ENCODE peak calls at places on chromosome 10, in ten cellular contexts. U is NCI-H1105; Q is HT-29; G is NCI-H460; W is stimulated activated CD4-positive, alpha-beta T cell treated with anti-CD3 and anti-CD28 coated beads, Interleukin-1b, Interleukin-23, amount 100 ng/mL, for 4 hours; R is mucosa of descending colon; C is HCT116; Z is AG09309; T is HCEC 1CT; X is IMR-90. Y is an unnamed sample.

GRCh38 chr10:60732240-60733188 is 45.8 kb upstream of the CDK1 start:
- DNase-seq in G (no peak), U (peak), C (no peak), Q (peak), X (no peak), T (no peak), W (no peak), R (peak), Z (no peak), Y (peak)

GRCh38 chr10:15719062-15719898 is 442 bp downstream of the ITGA8 start:
- DNase-seq in U (peak), X (no peak), W (no peak), Z (no peak), C (no peak), G (no peak), R (peak), Q (no peak), T (no peak), Y (no peak)

GRCh38 chr10:97451605-97452004 is 5.6 kb downstream of the ZDHHC16 start:
- DNase-seq in U (no peak), Q (no peak), R (no peak), C (no peak), Z (no peak), T (no peak), G (no peak), W (no peak), X (no peak), Y (no peak)

GRCh38 chr10:16765532-16766365 is 51.5 kb downstream of the RSU1 start:
- DNase-seq in W (no peak), U (no peak), T (no peak), C (no peak), G (no peak), Z (no peak), Q (no peak), R (no peak), X (no peak), Y (no peak)

GRCh38 chr10:21531164-21531563 is 2.9 kb upstream of the MLLT10 start:
- DNase-seq in X (peak), Q (no peak), W (no peak), Z (no peak), G (no peak), T (peak), U (no peak), C (no peak), R (no peak), Y (no peak)

GRCh38 chr10:77742172-77742571 is 104.6 kb upstream of the KCNMA1 start:
- DNase-seq in X (no peak), U (no peak), Z (no peak), W (no peak), Q (no peak), R (no peak), G (no peak), T (no peak), C (no peak), Y (no peak)

GRCh38 chr10:111126073-111126472 is 49.2 kb downstream of the ADRA2A start:
- DNase-seq in U (no peak), R (no peak), Q (no peak), C (no peak), W (no peak), X (no peak), G (no peak), Z (no peak), T (peak), Y (no peak)

GRCh38 chr10:127332631-127333030 is 136.2 kb upstream of the INSYN2A start:
- DNase-seq in R (no peak), T (no peak), W (no peak), G (no peak), Z (no peak), C (no peak), X (no peak), Q (no peak), U (no peak), Y (no peak)

GRCh38 chr10:521261-521660 is 168.2 kb downstream of the DIP2C start:
- DNase-seq in X (no peak), T (no peak), Q (no peak), R (no peak), W (no peak), U (no peak), G (no peak), Z (no peak), C (no peak), Y (no peak)

GRCh38 chr10:3397231-3397630 is 224.6 kb upstream of the PITRM1 start:
- DNase-seq in Q (peak), Z (no peak), X (peak), U (no peak), G (no peak), R (no peak), W (no peak), C (no peak), T (no peak), Y (no peak)

GRCh38 chr10:5565671-5566581 is 41.2 kb downstream of the CALML3 start:
- DNase-seq in W (no peak), X (peak), Z (peak), R (no peak), C (no peak), T (peak), G (no peak), Q (no peak), U (no peak), Y (no peak)

GRCh38 chr10:110534571-110534970 is 32.9 kb upstream of the SMC3 start:
- DNase-seq in G (no peak), U (no peak), R (no peak), W (no peak), C (no peak), T (no peak), Q (no peak), Z (no peak), X (no peak), Y (no peak)

GRCh38 chr10:61159253-61159652 is 215.3 kb upstream of the RHOBTB1 start:
- DNase-seq in X (peak), Z (no peak), C (no peak), U (no peak), R (no peak), T (peak), W (no peak), Q (no peak), G (no peak), Y (no peak)

GRCh38 chr10:62637249-62638061 is 167.1 kb upstream of the ADO start:
- DNase-seq in W (peak), C (no peak), Z (no peak), T (peak), Q (no peak), G (no peak), U (no peak), X (peak), R (peak), Y (peak)

GRCh38 chr10:120473593-120473992 is 16.6 kb downstream of the PLPP4 start:
- DNase-seq in X (no peak), Z (no peak), C (no peak), T (no peak), W (no peak), R (no peak), Q (no peak), G (no peak), U (no peak), Y (no peak)

GRCh38 chr10:23917251-23917908 is 291.6 kb upstream of the KIAA1217 start:
- DNase-seq in X (no peak), T (no peak), Z (no peak), R (no peak), U (no peak), W (no peak), G (no peak), C (no peak), Q (peak), Y (no peak)

GRCh38 chr10:113026679-113027078 is 76.6 kb downstream of the TCF7L2 start:
- DNase-seq in Q (no peak), R (no peak), G (no peak), X (peak), U (no peak), W (no peak), T (peak), Z (peak), C (no peak), Y (no peak)

GRCh38 chr10:30447125-30447799 is 13.3 kb downstream of the MAP3K8 start:
- DNase-seq in R (no peak), T (peak), W (no peak), C (peak), X (peak), Z (no peak), U (no peak), G (no peak), Q (peak), Y (no peak)

GRCh38 chr10:114822771-114823463 is 1.3 kb downstream of the FHIP2A start:
- DNase-seq in Q (peak), C (no peak), R (no peak), W (no peak), G (peak), X (peak), U (no peak), Z (no peak), T (peak), Y (no peak)

GRCh38 chr10:1553951-1554350 is 183.4 kb downstream of the ADARB2 start:
- DNase-seq in Q (no peak), C (no peak), W (no peak), R (no peak), T (no peak), X (no peak), Z (no peak), U (no peak), G (no peak), Y (no peak)

GRCh38 chr10:102492344-102492939 is 10.1 kb downstream of the ACTR1A start:
- DNase-seq in U (no peak), W (no peak), Z (no peak), R (no peak), C (no peak), X (no peak), G (no peak), Q (peak), T (no peak), Y (no peak)

GRCh38 chr10:119550802-119551201 is 8.3 kb upstream of the RGS10 start:
- DNase-seq in G (no peak), Z (no peak), T (no peak), U (no peak), X (no peak), C (no peak), Q (no peak), R (no peak), W (no peak), Y (no peak)

GRCh38 chr10:3365630-3366029 is 193.0 kb upstream of the PITRM1 start:
- DNase-seq in T (no peak), Q (peak), G (no peak), X (no peak), R (no peak), C (no peak), W (no peak), Z (no peak), U (peak), Y (no peak)

GRCh38 chr10:117094856-117095255 is 43.2 kb downstream of the VAX1 start:
- DNase-seq in W (no peak), R (no peak), C (no peak), G (no peak), Q (no peak), Z (no peak), T (no peak), X (no peak), U (no peak), Y (no peak)

GRCh38 chr10:29880856-29881255 is 178.5 kb downstream of the JCAD start:
- DNase-seq in X (no peak), Z (no peak), C (no peak), Q (no peak), R (no peak), T (no peak), W (no peak), G (no peak), U (no peak), Y (no peak)

GRCh38 chr10:4984971-4985594 is 18.6 kb downstream of the AKR1C2 start:
- DNase-seq in Q (no peak), W (no peak), R (no peak), X (peak), Z (peak), C (no peak), T (no peak), G (no peak), U (no peak), Y (no peak)

GRCh38 chr10:29102233-29102632 is 186.6 kb upstream of the LYZL1 start:
- DNase-seq in Q (no peak), G (no peak), U (no peak), R (no peak), C (no peak), T (no peak), Z (no peak), W (no peak), X (no peak), Y (no peak)

GRCh38 chr10:127687548-127687947 is 49.4 kb upstream of the FOXI2 start:
- DNase-seq in W (no peak), U (no peak), X (no peak), Q (no peak), Z (no peak), T (no peak), G (no peak), C (no peak), R (no peak), Y (no peak)

GRCh38 chr10:48456808-48457761 is 147.8 kb downstream of the ARHGAP22 start:
- DNase-seq in R (no peak), G (no peak), C (no peak), W (no peak), T (no peak), X (no peak), Q (no peak), Z (no peak), U (no peak), Y (peak)

GRCh38 chr10:19466709-19467108 is 349.5 kb upstream of the PLXDC2 start:
- DNase-seq in R (no peak), C (no peak), G (no peak), W (no peak), X (no peak), Q (no peak), U (no peak), Z (no peak), T (no peak), Y (no peak)

GRCh38 chr10:110040767-110041478 is 33.1 kb downstream of the ADD3 start:
- DNase-seq in Q (no peak), X (peak), W (no peak), Z (no peak), U (no peak), C (no peak), T (no peak), R (no peak), G (no peak), Y (no peak)

GRCh38 chr10:108561649-108562048 is 1361.7 kb downstream of the XPNPEP1 start:
- DNase-seq in R (no peak), G (no peak), W (no peak), X (no peak), U (no peak), C (no peak), T (peak), Q (no peak), Z (no peak), Y (no peak)

GRCh38 chr10:66783296-66783695 is 142.5 kb upstream of the LRRTM3 start:
- DNase-seq in R (no peak), Z (no peak), U (no peak), W (no peak), C (no peak), Q (no peak), T (no peak), G (no peak), X (peak), Y (no peak)

GRCh38 chr10:114311023-114311422 is 72.0 kb downstream of the VWA2 start:
- DNase-seq in R (no peak), Z (no peak), C (no peak), T (no peak), Q (no peak), G (no peak), W (no peak), X (no peak), U (no peak), Y (no peak)

GRCh38 chr10:110413049-110413783 is 84.5 kb upstream of the DUSP5 start:
- DNase-seq in Z (no peak), U (no peak), X (no peak), Q (no peak), T (no peak), R (no peak), W (no peak), C (no peak), G (no peak), Y (no peak)

GRCh38 chr10:124632566-124632965 is 111.6 kb downstream of the FAM53B start:
- DNase-seq in C (no peak), T (no peak), Q (no peak), R (no peak), W (no peak), U (no peak), Z (no peak), G (no peak), X (no peak), Y (no peak)

GRCh38 chr10:60646966-60647796 is 131.1 kb upstream of the CDK1 start:
- DNase-seq in Z (peak), G (peak), U (peak), X (peak), T (peak), C (peak), Q (peak), W (no peak), R (peak), Y (no peak)

GRCh38 chr10:89537361-89537760 is 2.0 kb upstream of the SLC16A12 start:
- DNase-seq in Z (no peak), C (no peak), W (no peak), G (no peak), T (no peak), Q (no peak), R (no peak), X (no peak), U (no peak), Y (no peak)

Y was measured in activated CD4-positive, CD25-positive, alpha-beta regulatory T cell treated with anti-CD3 and anti-CD28 coated beads, Interleukin-2, amount 50 U/mL, for 72 hours.